ENCODE peak calls at places on chromosomes 12 and 14, in four cellular contexts. W is HFFc6, N is GM12865, X is endothelial cell. G is an unnamed sample.

GRCh38 chr12:108839011-108839889 is 18.1 kb downstream of the SSH1 start:
- DNase-seq in W (peak), N (no peak), X (no peak), G (no peak)

GRCh38 chr12:118102070-118102469 is 1.7 kb downstream of the VSIG10 start:
- DNase-seq in W (peak), N (no peak), X (peak), G (no peak)

GRCh38 chr12:91896725-91897515 is 248.7 kb downstream of the BTG1 start:
- DNase-seq in W (no peak), N (no peak), X (no peak), G (no peak)

GRCh38 chr14:93536945-93537344 is 106.2 kb downstream of the UNC79 start:
- DNase-seq in W (no peak), N (peak), X (peak), G (no peak)

GRCh38 chr12:77954156-77954555 is 123.5 kb downstream of the NAV3 start:
- DNase-seq in W (no peak), N (no peak), X (no peak), G (no peak)

GRCh38 chr12:94101902-94102660 is 46.3 kb upstream of the PLXNC1 start:
- DNase-seq in W (peak), N (peak), X (peak), G (peak)

GRCh38 chr14:24398943-24399801 is at the start of gene NYNRIN:
- DNase-seq in W (no peak), N (no peak), X (peak), G (no peak)

GRCh38 chr14:79333198-79333546 is 878.1 kb downstream of the DIO2 start:
- DNase-seq in W (no peak), N (no peak), X (no peak), G (no peak)

GRCh38 chr14:104228716-104229620 is 90.6 kb downstream of the KIF26A start:
- DNase-seq in W (no peak), N (no peak), X (no peak), G (no peak)

GRCh38 chr12:178715-179109 is 35.2 kb downstream of the SLC6A12 start:
- DNase-seq in W (no peak), N (no peak), X (no peak), G (no peak)

GRCh38 chr14:80425686-80426085 is 214.4 kb upstream of the DIO2 start:
- DNase-seq in W (peak), N (no peak), X (no peak), G (no peak)

GRCh38 chr12:22477166-22477893 is 67.0 kb downstream of the C2CD5 start:
- DNase-seq in W (peak), N (no peak), X (no peak), G (no peak)

GRCh38 chr12:105523164-105524057 is 192.9 kb downstream of the C12orf75 start:
- DNase-seq in W (peak), N (no peak), X (no peak), G (peak)

GRCh38 chr14:31881531-31882310 is 195.4 kb upstream of the ARHGAP5 start:
- DNase-seq in W (peak), N (no peak), X (no peak), G (no peak)

GRCh38 chr12:3884671-3885070 is 11.5 kb upstream of the PARP11 start:
- DNase-seq in W (no peak), N (no peak), X (no peak), G (no peak)

GRCh38 chr12:31362759-31363415 is 36.9 kb upstream of the SINHCAF start:
- DNase-seq in W (no peak), N (peak), X (no peak), G (no peak)

GRCh38 chr14:99624971-99625370 is 20.0 kb upstream of the HHIPL1 start:
- DNase-seq in W (no peak), N (peak), X (no peak), G (no peak)

GRCh38 chr14:103089386-103090335 is 4.9 kb upstream of the EXOC3L4 start:
- DNase-seq in W (no peak), N (no peak), X (no peak), G (no peak)

GRCh38 chr12:109433618-109434017 is 43.5 kb downstream of the KCTD10 start:
- DNase-seq in W (no peak), N (no peak), X (peak), G (no peak)

GRCh38 chr14:89256951-89257350 is 160.1 kb downstream of the FOXN3 start:
- DNase-seq in W (no peak), N (no peak), X (no peak), G (no peak)

GRCh38 chr12:43208627-43209026 is 343.4 kb downstream of the ADAMTS20 start:
- DNase-seq in W (no peak), N (no peak), X (no peak), G (no peak)

GRCh38 chr12:3718100-3718499 is 34.8 kb downstream of the CRACR2A start:
- DNase-seq in W (no peak), N (no peak), X (no peak), G (no peak)

GRCh38 chr14:74038015-74038859 is 19.1 kb downstream of the BBOF1 start:
- DNase-seq in W (peak), N (peak), X (peak), G (no peak)

GRCh38 chr12:113854385-113855136 is 111.6 kb downstream of the RBM19 start:
- DNase-seq in W (no peak), N (no peak), X (no peak), G (no peak)

GRCh38 chr12:28631831-28632230 is 441.6 kb downstream of the CCDC91 start:
- DNase-seq in W (no peak), N (no peak), X (no peak), G (no peak)

GRCh38 chr12:121532503-121533390 is 48.1 kb downstream of the KDM2B start:
- DNase-seq in W (no peak), N (no peak), X (no peak), G (no peak)

GRCh38 chr12:107645630-107646333 is 39.8 kb upstream of the PWP1 start:
- DNase-seq in W (no peak), N (no peak), X (no peak), G (no peak)

GRCh38 chr12:131239384-131240094 is 285.8 kb downstream of the ADGRD1 start:
- DNase-seq in W (no peak), N (peak), X (no peak), G (no peak)

GRCh38 chr14:99907761-99908652 is 114.8 kb downstream of the EML1 start:
- DNase-seq in W (no peak), N (no peak), X (no peak), G (no peak)

GRCh38 chr14:74913986-74914573 is 9.0 kb downstream of the RPS6KL1 start:
- DNase-seq in W (peak), N (peak), X (peak), G (no peak)

GRCh38 chr12:14273911-14274306 is 91.6 kb upstream of the ATF7IP start:
- DNase-seq in W (no peak), N (peak), X (no peak), G (no peak)

GRCh38 chr12:45244561-45245348 is 28.9 kb downstream of the ANO6 start:
- DNase-seq in W (no peak), N (peak), X (no peak), G (no peak)

GRCh38 chr12:6345319-6346071 is 3.6 kb upstream of the TNFRSF1A start:
- DNase-seq in W (peak), N (no peak), X (no peak), G (no peak)

GRCh38 chr12:123095074-123095694 is 55.7 kb downstream of the PITPNM2 start:
- DNase-seq in W (no peak), N (no peak), X (no peak), G (no peak)

GRCh38 chr14:21382886-21383847 is 652 bp downstream of the SUPT16H start:
- DNase-seq in W (peak), N (peak), X (peak), G (no peak)

GRCh38 chr12:18752280-18752920 is 14.5 kb downstream of the CAPZA3 start:
- DNase-seq in W (peak), N (no peak), X (peak), G (no peak)

GRCh38 chr14:62117010-62117717 is 354.9 kb downstream of the SNAPC1 start:
- DNase-seq in W (peak), N (peak), X (peak), G (peak)

GRCh38 chr14:65847065-65847847 is 434.7 kb downstream of the FUT8 start:
- DNase-seq in W (no peak), N (peak), X (no peak), G (no peak)

GRCh38 chr14:21192447-21192822 is 36.6 kb upstream of the OR5AU1 start:
- DNase-seq in W (no peak), N (no peak), X (no peak), G (no peak)

DNA sequence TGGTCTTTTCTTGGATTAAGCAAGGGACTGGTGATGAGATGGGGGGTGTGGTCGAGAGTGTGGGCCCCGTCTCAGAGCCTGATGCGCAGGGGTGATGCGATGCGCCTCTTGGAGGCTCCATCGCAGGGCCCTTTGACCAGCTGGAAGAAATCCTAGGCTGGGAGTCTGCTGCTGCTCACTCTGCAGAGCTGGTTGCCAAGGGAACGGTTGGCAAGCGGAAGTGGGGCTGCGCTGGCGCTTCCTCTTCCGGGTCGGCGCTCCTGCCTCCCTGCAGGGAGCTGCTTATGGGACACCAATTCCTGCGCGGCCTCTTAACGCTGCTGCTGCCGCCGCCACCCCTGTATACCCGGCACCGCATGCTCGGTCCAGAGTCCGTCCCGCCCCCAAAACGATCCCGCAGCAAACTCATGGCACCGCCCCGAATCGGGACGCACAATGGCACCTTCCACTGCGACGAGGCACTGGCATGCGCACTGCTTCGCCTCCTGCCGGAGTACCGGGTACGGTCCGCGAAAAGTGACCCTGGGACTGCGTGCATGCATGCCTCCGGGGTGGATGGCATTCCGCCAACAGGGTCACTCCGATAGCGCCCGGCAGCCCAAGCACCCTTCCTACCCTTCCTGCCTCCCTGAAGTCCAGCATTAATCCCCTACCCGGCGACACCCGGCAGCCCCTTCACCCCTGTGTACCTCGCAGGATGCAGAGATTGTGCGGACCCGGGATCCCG is at the start of gene MYG1:
- DNase-seq in W (peak), N (peak), X (peak), G (peak)
- TF ChIP-seq CTCF in W (no peak), N (no peak), X (no peak), G (peak)

GRCh38 chr12:132459270-132459669 is 30.7 kb upstream of the FBRSL1 start:
- DNase-seq in W (no peak), N (no peak), X (no peak), G (no peak)

GRCh38 chr12:132458441-132459225 is 31.3 kb upstream of the FBRSL1 start:
- DNase-seq in W (no peak), N (no peak), X (no peak), G (no peak)

GRCh38 chr12:132462778-132463177 is 27.2 kb upstream of the FBRSL1 start:
- DNase-seq in W (no peak), N (peak), X (no peak), G (no peak)

GRCh38 chr12:132461526-132461925 is 28.4 kb upstream of the FBRSL1 start:
- DNase-seq in W (no peak), N (no peak), X (no peak), G (no peak)

GRCh38 chr12:132460571-132460970 is 29.4 kb upstream of the FBRSL1 start:
- DNase-seq in W (no peak), N (no peak), X (peak), G (no peak)
- TF ChIP-seq CTCF in W (peak), N (peak), X (peak), G (peak)

GRCh38 chr14:105838591-105839424 is 312.4 kb downstream of the TMEM121 start:
- DNase-seq in W (no peak), N (no peak), X (no peak), G (peak)
- TF ChIP-seq CTCF in W (no peak), N (no peak), X (no peak), G (no peak)

DNA sequence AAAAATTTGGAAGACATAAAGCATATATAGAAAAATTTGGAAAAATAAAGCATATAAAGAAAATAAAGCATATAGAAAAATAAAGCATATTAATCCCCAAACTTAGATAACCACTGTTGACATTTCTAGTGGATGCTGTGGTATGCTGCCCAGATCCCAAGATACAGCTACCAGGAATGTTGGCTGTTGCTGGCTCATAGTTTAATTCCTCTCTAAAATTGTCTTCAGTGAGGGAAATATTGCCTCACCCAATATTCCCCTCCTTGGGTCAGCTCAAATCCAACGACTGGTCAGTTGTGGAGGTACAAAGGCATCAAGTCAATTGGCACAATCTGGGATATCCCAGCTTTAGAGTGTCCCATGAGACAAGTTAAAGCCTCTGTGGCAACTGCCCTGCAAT is 10.1 kb upstream of the KICS2 start:
- DNase-seq in W (no peak), N (no peak), X (no peak), G (no peak)
- TF ChIP-seq CTCF in W (no peak), N (no peak), X (no peak), G (no peak)

GRCh38 chr14:101335061-101335661 is 226.1 kb upstream of the DIO3 start:
- DNase-seq in W (no peak), N (no peak), X (no peak), G (no peak)

GRCh38 chr14:101331141-101331525 is 230.2 kb upstream of the DIO3 start:
- DNase-seq in W (no peak), N (no peak), X (no peak), G (no peak)

GRCh38 chr14:101332281-101332680 is 229.0 kb upstream of the DIO3 start:
- DNase-seq in W (no peak), N (no peak), X (no peak), G (no peak)

GRCh38 chr14:101334656-101335055 is 226.6 kb upstream of the DIO3 start:
- DNase-seq in W (no peak), N (no peak), X (no peak), G (no peak)

GRCh38 chr14:101333335-101334280 is 227.7 kb upstream of the DIO3 start:
- DNase-seq in W (no peak), N (no peak), X (no peak), G (no peak)
- TF ChIP-seq CTCF in W (no peak), N (no peak), X (no peak), G (no peak)

G was measured in type B pancreatic cell.